ENCODE peak calls at places on chromosomes 7 and 10, in four cellular contexts. One of them, this sample, is unnamed.
A peak's percentile ranks its signal among the peaks of the same experiment; 100 is the strongest.

GRCh38 chr7:106887376-106887775 is 22.3 kb downstream of the PIK3CG start:
- DNase-seq in astrocyte of the cerebellum: no peak
- DNase-seq in A549: no peak
- DNase-seq in fibroblast of pulmonary artery: no peak
- DNase-seq in this sample: peak; percentile 6

GRCh38 chr7:30470163-30470770 is 8.3 kb downstream of the NOD1 start:
- DNase-seq in astrocyte of the cerebellum: no peak
- DNase-seq in A549: peak; percentile 19
- DNase-seq in fibroblast of pulmonary artery: peak; percentile 54
- DNase-seq in this sample: no peak

GRCh38 chr7:70092314-70093303 is 494.3 kb downstream of the AUTS2 start:
- DNase-seq in astrocyte of the cerebellum: peak; percentile 88
- DNase-seq in A549: no peak
- DNase-seq in fibroblast of pulmonary artery: peak; percentile 25
- DNase-seq in this sample: no peak

GRCh38 chr10:112912441-112912911 is 37.6 kb upstream of the TCF7L2 start:
- DNase-seq in astrocyte of the cerebellum: no peak
- DNase-seq in A549: peak; percentile 70
- DNase-seq in fibroblast of pulmonary artery: peak; percentile 79
- DNase-seq in this sample: no peak

GRCh38 chr7:23211542-23211941 is 29.7 kb downstream of the NUP42 start:
- DNase-seq in astrocyte of the cerebellum: no peak
- DNase-seq in A549: no peak
- DNase-seq in fibroblast of pulmonary artery: no peak
- DNase-seq in this sample: no peak

GRCh38 chr10:84946984-84947383 is 618.6 kb downstream of the CCSER2 start:
- DNase-seq in astrocyte of the cerebellum: no peak
- DNase-seq in A549: no peak
- DNase-seq in fibroblast of pulmonary artery: no peak
- DNase-seq in this sample: no peak

GRCh38 chr7:1818581-1819200 is 148.6 kb downstream of the ELFN1 start:
- DNase-seq in astrocyte of the cerebellum: no peak
- DNase-seq in A549: no peak
- DNase-seq in fibroblast of pulmonary artery: no peak
- DNase-seq in this sample: no peak

GRCh38 chr10:5545011-5545410 is 20.2 kb downstream of the CALML3 start:
- DNase-seq in astrocyte of the cerebellum: no peak
- DNase-seq in A549: no peak
- DNase-seq in fibroblast of pulmonary artery: no peak
- DNase-seq in this sample: no peak

GRCh38 chr10:22379059-22379458 is 33.8 kb downstream of the SPAG6 start:
- DNase-seq in astrocyte of the cerebellum: no peak
- DNase-seq in A549: no peak
- DNase-seq in fibroblast of pulmonary artery: no peak
- DNase-seq in this sample: no peak

GRCh38 chr10:114881462-114881861 is 56.5 kb upstream of the TRUB1 start:
- DNase-seq in astrocyte of the cerebellum: no peak
- DNase-seq in A549: no peak
- DNase-seq in fibroblast of pulmonary artery: no peak
- DNase-seq in this sample: no peak

GRCh38 chr7:29013062-29013461 is 54.9 kb upstream of the TRIL start:
- DNase-seq in astrocyte of the cerebellum: no peak
- DNase-seq in A549: no peak
- DNase-seq in fibroblast of pulmonary artery: no peak
- DNase-seq in this sample: no peak

GRCh38 chr10:73992899-73993788 is 4.8 kb upstream of the VCL start:
- DNase-seq in astrocyte of the cerebellum: no peak
- DNase-seq in A549: no peak
- DNase-seq in fibroblast of pulmonary artery: peak; percentile 54
- DNase-seq in this sample: peak; percentile 45

GRCh38 chr7:130353196-130353595 is 8.6 kb downstream of the CPA5 start:
- DNase-seq in astrocyte of the cerebellum: no peak
- DNase-seq in A549: no peak
- DNase-seq in fibroblast of pulmonary artery: no peak
- DNase-seq in this sample: no peak

GRCh38 chr10:1172256-1172975 is 116.2 kb downstream of the WDR37 start:
- DNase-seq in astrocyte of the cerebellum: no peak
- DNase-seq in A549: no peak
- DNase-seq in fibroblast of pulmonary artery: no peak
- DNase-seq in this sample: no peak

GRCh38 chr7:95045236-95045923 is 138.0 kb downstream of the PPP1R9A start:
- DNase-seq in astrocyte of the cerebellum: no peak
- DNase-seq in A549: peak; percentile 50
- DNase-seq in fibroblast of pulmonary artery: peak; percentile 21
- DNase-seq in this sample: peak; percentile 28

GRCh38 chr10:119817991-119818888 is 54.4 kb downstream of the MCMBP start:
- DNase-seq in astrocyte of the cerebellum: no peak
- DNase-seq in A549: no peak
- DNase-seq in fibroblast of pulmonary artery: peak; percentile 52
- DNase-seq in this sample: peak; percentile 40
- TF ChIP-seq CTCF in astrocyte of the cerebellum: peak; percentile 13
- TF ChIP-seq CTCF in A549: no peak
- TF ChIP-seq CTCF in fibroblast of pulmonary artery: no peak
- TF ChIP-seq CTCF in this sample: no peak

DNA sequence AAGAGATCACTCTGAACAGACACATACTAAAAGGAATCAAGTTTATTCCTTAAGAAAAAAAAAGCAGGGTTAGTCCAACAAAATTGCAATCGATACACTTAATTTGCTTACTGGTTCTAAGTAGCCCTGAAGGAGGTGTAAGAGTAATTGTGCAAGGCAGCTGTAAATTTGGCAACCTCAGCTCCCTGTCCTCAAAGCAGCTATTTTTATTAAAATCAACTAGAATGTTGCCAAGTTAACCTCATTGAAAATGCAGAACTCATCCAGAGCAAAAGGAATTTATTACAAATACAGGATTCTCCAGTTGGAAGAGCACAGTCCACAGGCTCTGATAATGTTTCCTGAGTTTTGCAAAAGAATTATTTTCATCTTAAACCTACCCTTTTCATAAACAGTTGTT is 691.3 kb downstream of the PHTF2 start:
- DNase-seq in astrocyte of the cerebellum: peak; percentile 34
- DNase-seq in A549: no peak
- DNase-seq in fibroblast of pulmonary artery: no peak
- DNase-seq in this sample: no peak
- H3K4me3 ChIP-seq in astrocyte of the cerebellum: no peak overlapping the region
- H3K4me3 ChIP-seq in A549: no peak overlapping the region
- H3K4me3 ChIP-seq in fibroblast of pulmonary artery: no peak overlapping the region
- H3K4me3 ChIP-seq in this sample: no peak overlapping the region

GRCh38 chr10:116691544-116692126 is 50.7 kb downstream of the HSPA12A start:
- DNase-seq in astrocyte of the cerebellum: peak; percentile 20
- DNase-seq in A549: no peak
- DNase-seq in fibroblast of pulmonary artery: no peak
- DNase-seq in this sample: no peak

GRCh38 chr10:116689744-116690143 is 52.6 kb downstream of the HSPA12A start:
- DNase-seq in astrocyte of the cerebellum: no peak
- DNase-seq in A549: no peak
- DNase-seq in fibroblast of pulmonary artery: no peak
- DNase-seq in this sample: no peak

GRCh38 chr10:116689096-116689495 is 53.3 kb downstream of the HSPA12A start:
- DNase-seq in astrocyte of the cerebellum: no peak
- DNase-seq in A549: no peak
- DNase-seq in fibroblast of pulmonary artery: no peak
- DNase-seq in this sample: no peak

GRCh38 chr10:116691079-116691398 is 51.3 kb downstream of the HSPA12A start:
- DNase-seq in astrocyte of the cerebellum: no peak
- DNase-seq in A549: no peak
- DNase-seq in fibroblast of pulmonary artery: no peak
- DNase-seq in this sample: no peak

GRCh38 chr10:116690356-116691078 is 51.8 kb downstream of the HSPA12A start:
- DNase-seq in astrocyte of the cerebellum: no peak
- DNase-seq in A549: no peak
- DNase-seq in fibroblast of pulmonary artery: peak; percentile 45
- DNase-seq in this sample: peak; percentile 18
- TF ChIP-seq CTCF in astrocyte of the cerebellum: no peak
- TF ChIP-seq CTCF in A549: no peak
- TF ChIP-seq CTCF in fibroblast of pulmonary artery: peak; percentile 39
- TF ChIP-seq CTCF in this sample: peak; percentile 32

GRCh38 chr10:13959443-13960359 is 371.0 kb downstream of the FRMD4A start:
- DNase-seq in astrocyte of the cerebellum: no peak
- DNase-seq in A549: no peak
- DNase-seq in fibroblast of pulmonary artery: no peak
- DNase-seq in this sample: no peak
- H3K4me3 ChIP-seq in astrocyte of the cerebellum: no peak overlapping the region
- H3K4me3 ChIP-seq in A549: no peak overlapping the region
- H3K4me3 ChIP-seq in fibroblast of pulmonary artery: no peak overlapping the region
- H3K4me3 ChIP-seq in this sample: no peak overlapping the region

GRCh38 chr10:130543787-130544186 is 407.6 kb downstream of the GLRX3 start:
- DNase-seq in astrocyte of the cerebellum: no peak
- DNase-seq in A549: no peak
- DNase-seq in fibroblast of pulmonary artery: no peak
- DNase-seq in this sample: no peak

GRCh38 chr10:130546841-130547240 is 410.6 kb downstream of the GLRX3 start:
- DNase-seq in astrocyte of the cerebellum: no peak
- DNase-seq in A549: no peak
- DNase-seq in fibroblast of pulmonary artery: no peak
- DNase-seq in this sample: no peak

GRCh38 chr10:130545122-130545521 is 408.9 kb downstream of the GLRX3 start:
- DNase-seq in astrocyte of the cerebellum: no peak
- DNase-seq in A549: no peak
- DNase-seq in fibroblast of pulmonary artery: no peak
- DNase-seq in this sample: no peak

GRCh38 chr10:130550952-130551674 is 414.9 kb downstream of the GLRX3 start:
- DNase-seq in astrocyte of the cerebellum: no peak
- DNase-seq in A549: no peak
- DNase-seq in fibroblast of pulmonary artery: no peak
- DNase-seq in this sample: no peak

DNA sequence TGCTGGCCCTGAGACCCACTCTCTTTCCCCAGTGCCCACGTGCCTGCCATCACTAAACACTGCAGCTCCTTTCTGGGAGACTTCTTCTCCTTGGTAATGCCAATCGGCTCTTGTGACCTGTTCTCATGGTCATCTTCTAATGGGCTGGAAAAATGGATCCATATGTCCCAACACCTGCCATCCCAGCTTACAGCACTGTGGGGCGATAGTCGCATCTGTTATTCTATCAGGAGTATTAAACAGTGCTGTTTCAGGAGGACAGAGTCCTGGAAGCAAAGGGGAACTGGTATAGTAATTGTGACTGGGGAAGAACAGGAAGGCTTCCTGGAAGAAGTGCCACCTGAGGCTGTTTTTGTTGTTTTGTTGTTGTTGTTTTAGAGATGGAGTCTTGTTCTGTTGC is 411.2 kb downstream of the GLRX3 start:
- DNase-seq in astrocyte of the cerebellum: no peak
- DNase-seq in A549: no peak
- DNase-seq in fibroblast of pulmonary artery: no peak
- DNase-seq in this sample: no peak
- TF ChIP-seq CTCF in astrocyte of the cerebellum: no peak
- TF ChIP-seq CTCF in A549: no peak
- TF ChIP-seq CTCF in fibroblast of pulmonary artery: no peak
- TF ChIP-seq CTCF in this sample: no peak

GRCh38 chr7:113292105-113292504 is 173.8 kb upstream of the SMIM30 start:
- DNase-seq in astrocyte of the cerebellum: no peak
- DNase-seq in A549: no peak
- DNase-seq in fibroblast of pulmonary artery: no peak
- DNase-seq in this sample: no peak
- H3K4me3 ChIP-seq in astrocyte of the cerebellum: no peak overlapping the region
- H3K4me3 ChIP-seq in A549: no peak overlapping the region
- H3K4me3 ChIP-seq in fibroblast of pulmonary artery: no peak overlapping the region
- H3K4me3 ChIP-seq in this sample: no peak overlapping the region

GRCh38 chr10:28370107-28370835 is 67.4 kb upstream of the MPP7 start:
- DNase-seq in astrocyte of the cerebellum: no peak
- DNase-seq in A549: no peak
- DNase-seq in fibroblast of pulmonary artery: no peak
- DNase-seq in this sample: no peak

GRCh38 chr10:28375399-28376354 is 72.8 kb upstream of the MPP7 start:
- DNase-seq in astrocyte of the cerebellum: no peak
- DNase-seq in A549: peak; percentile 52
- DNase-seq in fibroblast of pulmonary artery: peak; percentile 49
- DNase-seq in this sample: peak; percentile 95

GRCh38 chr10:28378986-28379585 is 76.2 kb upstream of the MPP7 start:
- DNase-seq in astrocyte of the cerebellum: no peak
- DNase-seq in A549: no peak
- DNase-seq in fibroblast of pulmonary artery: no peak
- DNase-seq in this sample: no peak

DNA sequence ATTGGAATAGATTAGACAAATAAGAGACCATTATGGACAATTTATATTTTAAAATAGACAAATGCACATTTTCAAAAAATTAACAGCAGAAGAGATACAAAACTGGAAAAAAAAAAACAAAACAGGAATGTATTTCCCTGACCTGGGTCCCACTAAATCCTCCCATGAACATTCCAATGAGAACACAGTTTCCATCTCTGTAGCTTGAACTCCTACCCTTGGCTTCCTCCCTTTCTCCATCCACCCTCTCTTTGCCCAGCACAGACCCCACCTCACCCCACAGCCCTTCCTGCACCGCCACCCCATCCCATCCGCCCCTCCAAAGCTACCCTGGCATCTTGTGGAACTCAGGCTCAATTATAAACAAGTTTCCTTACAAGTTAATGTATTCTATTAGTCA is 71.2 kb upstream of the MPP7 start:
- DNase-seq in astrocyte of the cerebellum: no peak
- DNase-seq in A549: no peak
- DNase-seq in fibroblast of pulmonary artery: no peak
- DNase-seq in this sample: no peak
- TF ChIP-seq CTCF in astrocyte of the cerebellum: no peak
- TF ChIP-seq CTCF in A549: no peak
- TF ChIP-seq CTCF in fibroblast of pulmonary artery: no peak
- TF ChIP-seq CTCF in this sample: no peak

GRCh38 chr10:133275683-133276092 is 980 bp downstream of the ADAM8 start:
- DNase-seq in astrocyte of the cerebellum: no peak
- DNase-seq in A549: no peak
- DNase-seq in fibroblast of pulmonary artery: no peak
- DNase-seq in this sample: peak; percentile 46
- H3K4me3 ChIP-seq in astrocyte of the cerebellum: no peak overlapping the region
- H3K4me3 ChIP-seq in A549: no peak overlapping the region
- H3K4me3 ChIP-seq in fibroblast of pulmonary artery: no peak overlapping the region
- H3K4me3 ChIP-seq in this sample: no peak overlapping the region

DNA sequence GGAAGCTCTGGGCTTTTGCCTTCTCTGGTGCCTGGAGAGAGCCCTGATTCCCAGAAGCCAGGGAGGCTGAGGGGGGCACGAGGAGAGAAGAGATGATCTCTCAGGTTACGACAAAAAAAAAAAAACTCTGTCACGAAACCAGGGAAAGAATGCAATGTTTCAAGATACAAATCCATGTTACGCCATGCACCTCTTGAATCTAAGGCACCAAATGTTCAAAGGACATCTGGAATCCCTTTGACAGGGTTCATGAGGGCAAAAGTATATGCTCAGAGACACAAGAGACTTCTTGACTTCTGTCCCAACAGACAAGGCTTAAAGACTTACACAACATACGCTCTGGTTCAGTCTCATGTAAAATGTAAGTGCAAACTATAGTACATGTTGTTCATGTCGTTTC is 72.5 kb downstream of the CHCHD3 start:
- DNase-seq in astrocyte of the cerebellum: no peak
- DNase-seq in A549: no peak
- DNase-seq in fibroblast of pulmonary artery: peak; percentile 21
- DNase-seq in this sample: no peak
- TF ChIP-seq CTCF in astrocyte of the cerebellum: no peak
- TF ChIP-seq CTCF in A549: no peak
- TF ChIP-seq CTCF in fibroblast of pulmonary artery: no peak
- TF ChIP-seq CTCF in this sample: no peak

GRCh38 chr10:29302499-29302898 is 13.6 kb downstream of the LYZL1 start:
- DNase-seq in astrocyte of the cerebellum: no peak
- DNase-seq in A549: no peak
- DNase-seq in fibroblast of pulmonary artery: no peak
- DNase-seq in this sample: no peak
- H3K4me3 ChIP-seq in astrocyte of the cerebellum: no peak overlapping the region
- H3K4me3 ChIP-seq in A549: no peak overlapping the region
- H3K4me3 ChIP-seq in fibroblast of pulmonary artery: no peak overlapping the region
- H3K4me3 ChIP-seq in this sample: no peak overlapping the region

This sample was measured in epithelial cell of esophagus.